ENCODE peak calls at places on chromosomes 5 and 9, in nine cellular contexts. U is cerebellum; E is activated CD4-positive, alpha-beta T cell treated with anti-CD3 and anti-CD28 coated beads for 48 hours; I is trophoblast cell; F is cerebellar cortex; M is HEK293T; W is activated T-helper 1 cell treated with anti-CD3 and anti-CD28 coated beads, Interleukin-2, amount 50 U/mL, for 16 hours; K is left colon; G is T-helper 17 cell. C is an unnamed sample.

GRCh38 chr5:80082731-80083114 is 47.6 kb downstream of the THBS4 start:
- DNase-seq in M (peak; percentile 74), U (peak; percentile 41), W (no peak), K (peak; percentile 42), I (peak; percentile 60), G (peak; percentile 44), F (peak; percentile 39), E (peak; percentile 82), C (no peak)

GRCh38 chr9:125190371-125190801 is 783 bp upstream of the PPP6C start:
- DNase-seq in U (peak; percentile 8), I (no peak), K (peak; percentile 20), E (peak; percentile 39), F (no peak), G (no peak), M (no peak), W (no peak), C (no peak)

GRCh38 chr5:143341807-143342570 is 61.5 kb downstream of the NR3C1 start:
- DNase-seq in M (no peak), I (peak; percentile 34), G (no peak), K (no peak), E (no peak), W (no peak), U (no peak), F (no peak), C (no peak)

GRCh38 chr9:136367296-136368145 is 4.0 kb upstream of the DNLZ start:
- DNase-seq in U (no peak), G (no peak), F (no peak), E (no peak), W (no peak), K (no peak), I (no peak), M (no peak), C (no peak)

GRCh38 chr9:95100071-95100627 is 217.4 kb downstream of the FANCC start:
- DNase-seq in U (no peak), W (no peak), I (peak; percentile 81), K (no peak), M (no peak), E (no peak), G (no peak), F (no peak), C (no peak)

GRCh38 chr5:53023969-53024368 is 34.8 kb downstream of the ITGA2 start:
- DNase-seq in F (no peak), U (no peak), M (no peak), E (no peak), I (peak; percentile 22), W (no peak), K (no peak), G (no peak), C (no peak)

GRCh38 chr5:1010641-1011046 is 2.0 kb downstream of the NKD2 start:
- DNase-seq in E (no peak), G (no peak), W (no peak), F (no peak), M (no peak), K (no peak), I (no peak), U (no peak), C (no peak)

GRCh38 chr5:132662925-132663770 is 5.2 kb downstream of the IL13 start:
- DNase-seq in I (no peak), W (no peak), F (no peak), E (peak; percentile 76), M (peak; percentile 46), U (no peak), K (no peak), G (no peak), C (no peak)

GRCh38 chr5:65184780-65185179 is 296.9 kb downstream of the ADAMTS6 start:
- DNase-seq in G (no peak), U (no peak), M (no peak), E (no peak), K (no peak), I (no peak), W (no peak), F (no peak), C (no peak)

GRCh38 chr9:71518045-71518888 is 250.0 kb downstream of the CEMIP2 start:
- DNase-seq in I (no peak), F (no peak), M (no peak), E (no peak), W (no peak), U (no peak), G (no peak), K (no peak), C (no peak)

GRCh38 chr5:92836861-92837755 is 743.9 kb downstream of the NR2F1-AS1 start:
- DNase-seq in U (no peak), I (no peak), W (no peak), M (no peak), E (no peak), K (no peak), F (no peak), G (no peak), C (no peak)

GRCh38 chr9:79140751-79141150 is 431.0 kb upstream of the TLE4 start:
- DNase-seq in U (no peak), W (no peak), I (peak; percentile 98), F (no peak), G (no peak), E (no peak), K (no peak), M (no peak), C (no peak)

GRCh38 chr5:133404724-133405123 is 207.6 kb downstream of the FSTL4 start:
- DNase-seq in K (no peak), W (no peak), I (no peak), F (no peak), E (no peak), U (no peak), M (no peak), G (no peak), C (no peak)

GRCh38 chr5:40385544-40385943 is 294.2 kb upstream of the PTGER4 start:
- DNase-seq in M (no peak), W (no peak), I (peak; percentile 80), U (no peak), F (no peak), E (no peak), G (no peak), K (no peak), C (no peak)

GRCh38 chr9:125103770-125104169 is 39.6 kb downstream of the SCAI start:
- DNase-seq in M (no peak), U (peak; percentile 45), W (no peak), I (no peak), G (no peak), F (no peak), K (no peak), E (no peak), C (no peak)

GRCh38 chr5:99600952-99601351 is 672.1 kb upstream of the CHD1 start:
- DNase-seq in G (no peak), I (no peak), W (no peak), F (no peak), K (no peak), U (no peak), M (no peak), E (no peak), C (no peak)